ENCODE peak calls at places on chromosomes 16 and 17, in nine cellular contexts. One of them, this sample, is unnamed.

GRCh38 chr16:81712681-81713080 is 66.4 kb upstream of the PLCG2 start:
- ATAC-seq in activated CD4-positive, CD25-positive, alpha-beta regulatory T cell treated with anti-CD3 and anti-CD28 coated beads, Interleukin-2, amount 50 U/mL, for 24 hours: no peak
- ATAC-seq in heart right ventricle: no peak
- ATAC-seq in activated CD8-positive, alpha-beta T cell treated with anti-CD3 and anti-CD28 coated beads, Interleukin-2, amount 10 ng/mL, durations not matched to agents 7 days and 5 days: no peak
- ATAC-seq in CD4-positive, alpha-beta T cell: no peak
- ATAC-seq in right cardiac atrium: peak
- ATAC-seq in activated T-cell treated with anti-CD3 and anti-CD28 coated beads, Interleukin-2, amount 50 U/mL, for 4 hours: no peak
- ATAC-seq in aorta: no peak
- ATAC-seq in activated B cell treated with CpG ODN at 0.5 μM for 24 hours: no peak
- ATAC-seq in this sample: no peak

GRCh38 chr16:89246383-89246902 is 28.9 kb downstream of the ZNF778 start:
- ATAC-seq in aorta: no peak
- ATAC-seq in activated T-cell treated with anti-CD3 and anti-CD28 coated beads, Interleukin-2, amount 50 U/mL, for 4 hours: no peak
- ATAC-seq in CD4-positive, alpha-beta T cell: no peak
- ATAC-seq in activated CD4-positive, CD25-positive, alpha-beta regulatory T cell treated with anti-CD3 and anti-CD28 coated beads, Interleukin-2, amount 50 U/mL, for 24 hours: no peak
- ATAC-seq in activated B cell treated with CpG ODN at 0.5 μM for 24 hours: no peak
- ATAC-seq in activated CD8-positive, alpha-beta T cell treated with anti-CD3 and anti-CD28 coated beads, Interleukin-2, amount 10 ng/mL, durations not matched to agents 7 days and 5 days: no peak
- ATAC-seq in heart right ventricle: no peak
- ATAC-seq in right cardiac atrium: no peak
- ATAC-seq in this sample: no peak

GRCh38 chr16:66287416-66287815 is 79.1 kb upstream of the CDH5 start:
- ATAC-seq in aorta: no peak
- ATAC-seq in activated T-cell treated with anti-CD3 and anti-CD28 coated beads, Interleukin-2, amount 50 U/mL, for 4 hours: no peak
- ATAC-seq in activated CD4-positive, CD25-positive, alpha-beta regulatory T cell treated with anti-CD3 and anti-CD28 coated beads, Interleukin-2, amount 50 U/mL, for 24 hours: no peak
- ATAC-seq in right cardiac atrium: no peak
- ATAC-seq in heart right ventricle: no peak
- ATAC-seq in activated B cell treated with CpG ODN at 0.5 μM for 24 hours: no peak
- ATAC-seq in activated CD8-positive, alpha-beta T cell treated with anti-CD3 and anti-CD28 coated beads, Interleukin-2, amount 10 ng/mL, durations not matched to agents 7 days and 5 days: no peak
- ATAC-seq in CD4-positive, alpha-beta T cell: no peak
- ATAC-seq in this sample: no peak

GRCh38 chr17:19380551-19381284 is 2.4 kb downstream of the MAPK7 start:
- ATAC-seq in aorta: no peak
- ATAC-seq in right cardiac atrium: no peak
- ATAC-seq in activated B cell treated with CpG ODN at 0.5 μM for 24 hours: no peak
- ATAC-seq in activated T-cell treated with anti-CD3 and anti-CD28 coated beads, Interleukin-2, amount 50 U/mL, for 4 hours: no peak
- ATAC-seq in CD4-positive, alpha-beta T cell: no peak
- ATAC-seq in heart right ventricle: no peak
- ATAC-seq in activated CD4-positive, CD25-positive, alpha-beta regulatory T cell treated with anti-CD3 and anti-CD28 coated beads, Interleukin-2, amount 50 U/mL, for 24 hours: no peak
- ATAC-seq in activated CD8-positive, alpha-beta T cell treated with anti-CD3 and anti-CD28 coated beads, Interleukin-2, amount 10 ng/mL, durations not matched to agents 7 days and 5 days: no peak
- ATAC-seq in this sample: no peak

GRCh38 chr17:46879101-46879500 is 27.7 kb downstream of the WNT9B start:
- ATAC-seq in aorta: no peak
- ATAC-seq in activated CD8-positive, alpha-beta T cell treated with anti-CD3 and anti-CD28 coated beads, Interleukin-2, amount 10 ng/mL, durations not matched to agents 7 days and 5 days: no peak
- ATAC-seq in right cardiac atrium: no peak
- ATAC-seq in heart right ventricle: no peak
- ATAC-seq in CD4-positive, alpha-beta T cell: no peak
- ATAC-seq in activated CD4-positive, CD25-positive, alpha-beta regulatory T cell treated with anti-CD3 and anti-CD28 coated beads, Interleukin-2, amount 50 U/mL, for 24 hours: no peak
- ATAC-seq in activated B cell treated with CpG ODN at 0.5 μM for 24 hours: no peak
- ATAC-seq in activated T-cell treated with anti-CD3 and anti-CD28 coated beads, Interleukin-2, amount 50 U/mL, for 4 hours: no peak
- ATAC-seq in this sample: no peak

GRCh38 chr17:17666111-17666714 is 15.0 kb upstream of the RAI1 start:
- ATAC-seq in CD4-positive, alpha-beta T cell: no peak
- ATAC-seq in activated B cell treated with CpG ODN at 0.5 μM for 24 hours: no peak
- ATAC-seq in activated CD8-positive, alpha-beta T cell treated with anti-CD3 and anti-CD28 coated beads, Interleukin-2, amount 10 ng/mL, durations not matched to agents 7 days and 5 days: no peak
- ATAC-seq in heart right ventricle: no peak
- ATAC-seq in aorta: no peak
- ATAC-seq in right cardiac atrium: no peak
- ATAC-seq in activated CD4-positive, CD25-positive, alpha-beta regulatory T cell treated with anti-CD3 and anti-CD28 coated beads, Interleukin-2, amount 50 U/mL, for 24 hours: no peak
- ATAC-seq in activated T-cell treated with anti-CD3 and anti-CD28 coated beads, Interleukin-2, amount 50 U/mL, for 4 hours: no peak
- ATAC-seq in this sample: no peak

GRCh38 chr16:48946687-48947370 is 334.8 kb downstream of the CBLN1 start:
- ATAC-seq in activated B cell treated with CpG ODN at 0.5 μM for 24 hours: no peak
- ATAC-seq in activated CD8-positive, alpha-beta T cell treated with anti-CD3 and anti-CD28 coated beads, Interleukin-2, amount 10 ng/mL, durations not matched to agents 7 days and 5 days: no peak
- ATAC-seq in activated T-cell treated with anti-CD3 and anti-CD28 coated beads, Interleukin-2, amount 50 U/mL, for 4 hours: no peak
- ATAC-seq in right cardiac atrium: peak
- ATAC-seq in heart right ventricle: peak
- ATAC-seq in CD4-positive, alpha-beta T cell: no peak
- ATAC-seq in aorta: no peak
- ATAC-seq in activated CD4-positive, CD25-positive, alpha-beta regulatory T cell treated with anti-CD3 and anti-CD28 coated beads, Interleukin-2, amount 50 U/mL, for 24 hours: no peak
- ATAC-seq in this sample: no peak

GRCh38 chr16:56833243-56833970 is 31.6 kb upstream of the SLC12A3 start:
- ATAC-seq in activated B cell treated with CpG ODN at 0.5 μM for 24 hours: no peak
- ATAC-seq in activated CD4-positive, CD25-positive, alpha-beta regulatory T cell treated with anti-CD3 and anti-CD28 coated beads, Interleukin-2, amount 50 U/mL, for 24 hours: no peak
- ATAC-seq in CD4-positive, alpha-beta T cell: no peak
- ATAC-seq in heart right ventricle: no peak
- ATAC-seq in activated T-cell treated with anti-CD3 and anti-CD28 coated beads, Interleukin-2, amount 50 U/mL, for 4 hours: no peak
- ATAC-seq in right cardiac atrium: no peak
- ATAC-seq in activated CD8-positive, alpha-beta T cell treated with anti-CD3 and anti-CD28 coated beads, Interleukin-2, amount 10 ng/mL, durations not matched to agents 7 days and 5 days: no peak
- ATAC-seq in aorta: no peak
- ATAC-seq in this sample: no peak

GRCh38 chr16:1747934-1748333 is 23.4 kb downstream of the NME3 start:
- ATAC-seq in activated CD4-positive, CD25-positive, alpha-beta regulatory T cell treated with anti-CD3 and anti-CD28 coated beads, Interleukin-2, amount 50 U/mL, for 24 hours: no peak
- ATAC-seq in heart right ventricle: no peak
- ATAC-seq in activated B cell treated with CpG ODN at 0.5 μM for 24 hours: no peak
- ATAC-seq in activated CD8-positive, alpha-beta T cell treated with anti-CD3 and anti-CD28 coated beads, Interleukin-2, amount 10 ng/mL, durations not matched to agents 7 days and 5 days: no peak
- ATAC-seq in activated T-cell treated with anti-CD3 and anti-CD28 coated beads, Interleukin-2, amount 50 U/mL, for 4 hours: no peak
- ATAC-seq in CD4-positive, alpha-beta T cell: no peak
- ATAC-seq in right cardiac atrium: no peak
- ATAC-seq in aorta: no peak
- ATAC-seq in this sample: no peak

GRCh38 chr16:15031179-15031578 is 24.7 kb downstream of the NTAN1 start:
- ATAC-seq in activated CD8-positive, alpha-beta T cell treated with anti-CD3 and anti-CD28 coated beads, Interleukin-2, amount 10 ng/mL, durations not matched to agents 7 days and 5 days: peak
- ATAC-seq in activated CD4-positive, CD25-positive, alpha-beta regulatory T cell treated with anti-CD3 and anti-CD28 coated beads, Interleukin-2, amount 50 U/mL, for 24 hours: no peak
- ATAC-seq in activated T-cell treated with anti-CD3 and anti-CD28 coated beads, Interleukin-2, amount 50 U/mL, for 4 hours: no peak
- ATAC-seq in activated B cell treated with CpG ODN at 0.5 μM for 24 hours: no peak
- ATAC-seq in CD4-positive, alpha-beta T cell: peak
- ATAC-seq in right cardiac atrium: no peak
- ATAC-seq in aorta: no peak
- ATAC-seq in heart right ventricle: no peak
- ATAC-seq in this sample: no peak

GRCh38 chr16:1474471-1474795 is 395 bp downstream of the CLCN7 start:
- ATAC-seq in activated B cell treated with CpG ODN at 0.5 μM for 24 hours: peak
- ATAC-seq in activated CD4-positive, CD25-positive, alpha-beta regulatory T cell treated with anti-CD3 and anti-CD28 coated beads, Interleukin-2, amount 50 U/mL, for 24 hours: peak
- ATAC-seq in heart right ventricle: no peak
- ATAC-seq in CD4-positive, alpha-beta T cell: no peak
- ATAC-seq in activated T-cell treated with anti-CD3 and anti-CD28 coated beads, Interleukin-2, amount 50 U/mL, for 4 hours: peak
- ATAC-seq in right cardiac atrium: no peak
- ATAC-seq in activated CD8-positive, alpha-beta T cell treated with anti-CD3 and anti-CD28 coated beads, Interleukin-2, amount 10 ng/mL, durations not matched to agents 7 days and 5 days: peak
- ATAC-seq in aorta: peak
- ATAC-seq in this sample: peak

GRCh38 chr16:79212114-79212791 is 388.3 kb downstream of the MAF start:
- ATAC-seq in activated T-cell treated with anti-CD3 and anti-CD28 coated beads, Interleukin-2, amount 50 U/mL, for 4 hours: no peak
- ATAC-seq in activated B cell treated with CpG ODN at 0.5 μM for 24 hours: no peak
- ATAC-seq in CD4-positive, alpha-beta T cell: no peak
- ATAC-seq in heart right ventricle: no peak
- ATAC-seq in activated CD8-positive, alpha-beta T cell treated with anti-CD3 and anti-CD28 coated beads, Interleukin-2, amount 10 ng/mL, durations not matched to agents 7 days and 5 days: no peak
- ATAC-seq in aorta: no peak
- ATAC-seq in activated CD4-positive, CD25-positive, alpha-beta regulatory T cell treated with anti-CD3 and anti-CD28 coated beads, Interleukin-2, amount 50 U/mL, for 24 hours: no peak
- ATAC-seq in right cardiac atrium: no peak
- ATAC-seq in this sample: no peak

GRCh38 chr17:41937970-41938851 is 7.8 kb downstream of the ODAD4 start:
- ATAC-seq in activated CD4-positive, CD25-positive, alpha-beta regulatory T cell treated with anti-CD3 and anti-CD28 coated beads, Interleukin-2, amount 50 U/mL, for 24 hours: no peak
- ATAC-seq in activated B cell treated with CpG ODN at 0.5 μM for 24 hours: no peak
- ATAC-seq in right cardiac atrium: peak
- ATAC-seq in activated CD8-positive, alpha-beta T cell treated with anti-CD3 and anti-CD28 coated beads, Interleukin-2, amount 10 ng/mL, durations not matched to agents 7 days and 5 days: no peak
- ATAC-seq in aorta: no peak
- ATAC-seq in activated T-cell treated with anti-CD3 and anti-CD28 coated beads, Interleukin-2, amount 50 U/mL, for 4 hours: no peak
- ATAC-seq in heart right ventricle: peak
- ATAC-seq in CD4-positive, alpha-beta T cell: no peak
- ATAC-seq in this sample: no peak

GRCh38 chr17:44023545-44024270 is 8.9 kb upstream of the TMEM101 start:
- ATAC-seq in activated T-cell treated with anti-CD3 and anti-CD28 coated beads, Interleukin-2, amount 50 U/mL, for 4 hours: no peak
- ATAC-seq in activated B cell treated with CpG ODN at 0.5 μM for 24 hours: no peak
- ATAC-seq in activated CD8-positive, alpha-beta T cell treated with anti-CD3 and anti-CD28 coated beads, Interleukin-2, amount 10 ng/mL, durations not matched to agents 7 days and 5 days: no peak
- ATAC-seq in right cardiac atrium: peak
- ATAC-seq in heart right ventricle: peak
- ATAC-seq in aorta: no peak
- ATAC-seq in CD4-positive, alpha-beta T cell: no peak
- ATAC-seq in activated CD4-positive, CD25-positive, alpha-beta regulatory T cell treated with anti-CD3 and anti-CD28 coated beads, Interleukin-2, amount 50 U/mL, for 24 hours: no peak
- ATAC-seq in this sample: no peak

GRCh38 chr17:45291170-45291805 is 25.5 kb downstream of the MAP3K14 start:
- ATAC-seq in activated T-cell treated with anti-CD3 and anti-CD28 coated beads, Interleukin-2, amount 50 U/mL, for 4 hours: no peak
- ATAC-seq in activated CD8-positive, alpha-beta T cell treated with anti-CD3 and anti-CD28 coated beads, Interleukin-2, amount 10 ng/mL, durations not matched to agents 7 days and 5 days: no peak
- ATAC-seq in activated CD4-positive, CD25-positive, alpha-beta regulatory T cell treated with anti-CD3 and anti-CD28 coated beads, Interleukin-2, amount 50 U/mL, for 24 hours: no peak
- ATAC-seq in activated B cell treated with CpG ODN at 0.5 μM for 24 hours: no peak
- ATAC-seq in right cardiac atrium: no peak
- ATAC-seq in CD4-positive, alpha-beta T cell: no peak
- ATAC-seq in heart right ventricle: no peak
- ATAC-seq in aorta: no peak
- ATAC-seq in this sample: no peak

GRCh38 chr17:58189436-58190146 is 2.9 kb upstream of the EPX start:
- ATAC-seq in activated B cell treated with CpG ODN at 0.5 μM for 24 hours: no peak
- ATAC-seq in activated CD4-positive, CD25-positive, alpha-beta regulatory T cell treated with anti-CD3 and anti-CD28 coated beads, Interleukin-2, amount 50 U/mL, for 24 hours: no peak
- ATAC-seq in activated CD8-positive, alpha-beta T cell treated with anti-CD3 and anti-CD28 coated beads, Interleukin-2, amount 10 ng/mL, durations not matched to agents 7 days and 5 days: no peak
- ATAC-seq in aorta: no peak
- ATAC-seq in right cardiac atrium: peak
- ATAC-seq in activated T-cell treated with anti-CD3 and anti-CD28 coated beads, Interleukin-2, amount 50 U/mL, for 4 hours: no peak
- ATAC-seq in CD4-positive, alpha-beta T cell: no peak
- ATAC-seq in heart right ventricle: peak
- ATAC-seq in this sample: no peak

GRCh38 chr17:45408611-45409421 is 23.9 kb downstream of the ARHGAP27 start:
- ATAC-seq in activated CD8-positive, alpha-beta T cell treated with anti-CD3 and anti-CD28 coated beads, Interleukin-2, amount 10 ng/mL, durations not matched to agents 7 days and 5 days: no peak
- ATAC-seq in right cardiac atrium: no peak
- ATAC-seq in heart right ventricle: no peak
- ATAC-seq in activated T-cell treated with anti-CD3 and anti-CD28 coated beads, Interleukin-2, amount 50 U/mL, for 4 hours: no peak
- ATAC-seq in activated B cell treated with CpG ODN at 0.5 μM for 24 hours: no peak
- ATAC-seq in aorta: no peak
- ATAC-seq in activated CD4-positive, CD25-positive, alpha-beta regulatory T cell treated with anti-CD3 and anti-CD28 coated beads, Interleukin-2, amount 50 U/mL, for 24 hours: no peak
- ATAC-seq in CD4-positive, alpha-beta T cell: no peak
- ATAC-seq in this sample: no peak

GRCh38 chr16:4265676-4266075 is 7.1 kb downstream of the TFAP4 start:
- ATAC-seq in activated T-cell treated with anti-CD3 and anti-CD28 coated beads, Interleukin-2, amount 50 U/mL, for 4 hours: no peak
- ATAC-seq in right cardiac atrium: no peak
- ATAC-seq in heart right ventricle: no peak
- ATAC-seq in activated B cell treated with CpG ODN at 0.5 μM for 24 hours: no peak
- ATAC-seq in aorta: no peak
- ATAC-seq in activated CD8-positive, alpha-beta T cell treated with anti-CD3 and anti-CD28 coated beads, Interleukin-2, amount 10 ng/mL, durations not matched to agents 7 days and 5 days: no peak
- ATAC-seq in CD4-positive, alpha-beta T cell: no peak
- ATAC-seq in activated CD4-positive, CD25-positive, alpha-beta regulatory T cell treated with anti-CD3 and anti-CD28 coated beads, Interleukin-2, amount 50 U/mL, for 24 hours: no peak
- ATAC-seq in this sample: no peak

GRCh38 chr16:24748242-24748641 is 18.8 kb downstream of the TNRC6A start:
- ATAC-seq in activated B cell treated with CpG ODN at 0.5 μM for 24 hours: no peak
- ATAC-seq in right cardiac atrium: peak
- ATAC-seq in activated CD4-positive, CD25-positive, alpha-beta regulatory T cell treated with anti-CD3 and anti-CD28 coated beads, Interleukin-2, amount 50 U/mL, for 24 hours: peak
- ATAC-seq in activated T-cell treated with anti-CD3 and anti-CD28 coated beads, Interleukin-2, amount 50 U/mL, for 4 hours: peak
- ATAC-seq in aorta: peak
- ATAC-seq in CD4-positive, alpha-beta T cell: peak
- ATAC-seq in heart right ventricle: peak
- ATAC-seq in activated CD8-positive, alpha-beta T cell treated with anti-CD3 and anti-CD28 coated beads, Interleukin-2, amount 10 ng/mL, durations not matched to agents 7 days and 5 days: no peak
- ATAC-seq in this sample: peak

GRCh38 chr17:61240851-61241468 is 158.7 kb upstream of the TBX2 start:
- ATAC-seq in heart right ventricle: no peak
- ATAC-seq in CD4-positive, alpha-beta T cell: no peak
- ATAC-seq in activated CD8-positive, alpha-beta T cell treated with anti-CD3 and anti-CD28 coated beads, Interleukin-2, amount 10 ng/mL, durations not matched to agents 7 days and 5 days: no peak
- ATAC-seq in right cardiac atrium: no peak
- ATAC-seq in activated CD4-positive, CD25-positive, alpha-beta regulatory T cell treated with anti-CD3 and anti-CD28 coated beads, Interleukin-2, amount 50 U/mL, for 24 hours: no peak
- ATAC-seq in aorta: no peak
- ATAC-seq in activated T-cell treated with anti-CD3 and anti-CD28 coated beads, Interleukin-2, amount 50 U/mL, for 4 hours: no peak
- ATAC-seq in activated B cell treated with CpG ODN at 0.5 μM for 24 hours: no peak
- ATAC-seq in this sample: no peak

GRCh38 chr17:56289321-56289720 is 136.0 kb downstream of the ANKFN1 start:
- ATAC-seq in aorta: no peak
- ATAC-seq in CD4-positive, alpha-beta T cell: no peak
- ATAC-seq in activated B cell treated with CpG ODN at 0.5 μM for 24 hours: no peak
- ATAC-seq in activated CD4-positive, CD25-positive, alpha-beta regulatory T cell treated with anti-CD3 and anti-CD28 coated beads, Interleukin-2, amount 50 U/mL, for 24 hours: no peak
- ATAC-seq in right cardiac atrium: no peak
- ATAC-seq in activated CD8-positive, alpha-beta T cell treated with anti-CD3 and anti-CD28 coated beads, Interleukin-2, amount 10 ng/mL, durations not matched to agents 7 days and 5 days: no peak
- ATAC-seq in activated T-cell treated with anti-CD3 and anti-CD28 coated beads, Interleukin-2, amount 50 U/mL, for 4 hours: no peak
- ATAC-seq in heart right ventricle: no peak
- ATAC-seq in this sample: no peak

This sample was measured in gastroesophageal sphincter.